ENCODE peak calls at places on chromosomes 3 and 15, in ten cellular contexts. J is aorta, T is fibroblast of the conjunctiva, C is OCI-LY7, I is EH, N is SW480, R is dermis microvascular lymphatic vessel endothelial cell, H is SJSA1, Y is amniotic epithelial cell, U is glomerular endothelial cell. G is an unnamed sample.

GRCh38 chr3:18194431-18194830 is 230.7 kb downstream of the SATB1 start:
- DNase-seq in J (no peak), T (peak; percentile 0), C (no peak), I (peak; percentile 2), N (no peak), R (no peak), H (no peak), Y (no peak), U (no peak), G (no peak)

GRCh38 chr15:92538115-92538514 is 117.5 kb downstream of the FAM174B start:
- DNase-seq in J (no peak), T (no peak), C (no peak), I (no peak), N (no peak), R (no peak), H (no peak), Y (no peak), U (no peak), G (no peak)

GRCh38 chr15:88701561-88702095 is 62.8 kb downstream of the ISG20 start:
- DNase-seq in J (no peak), T (no peak), C (peak; percentile 60), I (no peak), N (peak; percentile 38), R (no peak), H (no peak), Y (peak; percentile 6), U (no peak), G (no peak)

GRCh38 chr15:75673426-75674247 is 25.9 kb downstream of the SNX33 start:
- DNase-seq in J (peak; percentile 94), T (no peak), C (no peak), I (peak; percentile 91), N (no peak), R (no peak), H (no peak), Y (peak; percentile 84), U (no peak), G (no peak)

GRCh38 chr3:113829576-113830354 is 8.8 kb upstream of the GRAMD1C start:
- DNase-seq in J (no peak), T (no peak), C (no peak), I (no peak), N (no peak), R (no peak), H (no peak), Y (peak; percentile 16), U (no peak), G (no peak)

GRCh38 chr3:24110051-24110450 is 165.0 kb downstream of the NR1D2 start:
- DNase-seq in J (no peak), T (no peak), C (no peak), I (peak; percentile 62), N (no peak), R (no peak), H (no peak), Y (no peak), U (no peak), G (no peak)

GRCh38 chr3:169965562-169965961 is 1.0 kb upstream of the SEC62 start:
- DNase-seq in J (no peak), T (no peak), C (peak; percentile 67), I (no peak), N (no peak), R (no peak), H (no peak), Y (no peak), U (no peak), G (no peak)

GRCh38 chr15:99424978-99425665 is 140.7 kb upstream of the MEF2A start:
- DNase-seq in J (peak; percentile 82), T (no peak), C (no peak), I (peak; percentile 74), N (peak; percentile 77), R (peak; percentile 28), H (no peak), Y (peak; percentile 96), U (peak; percentile 67), G (no peak)

GRCh38 chr3:140403559-140403958 is 274.3 kb upstream of the TRIM42 start:
- DNase-seq in J (no peak), T (no peak), C (no peak), I (no peak), N (no peak), R (no peak), H (no peak), Y (no peak), U (no peak), G (no peak)

GRCh38 chr15:43998607-43999006 is 171.8 kb downstream of the WDR76 start:
- DNase-seq in J (no peak), T (no peak), C (no peak), I (peak; percentile 7), N (peak; percentile 5), R (no peak), H (no peak), Y (peak; percentile 76), U (peak; percentile 80), G (no peak)

GRCh38 chr3:129018271-129018670 is 17.2 kb downstream of the EFCC1 start:
- DNase-seq in J (no peak), T (no peak), C (no peak), I (no peak), N (no peak), R (no peak), H (no peak), Y (no peak), U (no peak), G (no peak)

GRCh38 chr3:24464389-24464788 is 30.3 kb downstream of the THRB start:
- DNase-seq in J (no peak), T (no peak), C (no peak), I (no peak), N (no peak), R (no peak), H (no peak), Y (no peak), U (no peak), G (no peak)

GRCh38 chr15:84816694-84817460 is at the start of gene ALPK3:
- DNase-seq in J (peak; percentile 81), T (no peak), C (no peak), I (no peak), N (no peak), R (no peak), H (no peak), Y (no peak), U (no peak), G (no peak)

GRCh38 chr15:35751421-35752133 is 205.6 kb upstream of the DPH6 start:
- DNase-seq in J (peak; percentile 72), T (peak; percentile 64), C (peak; percentile 63), I (peak; percentile 69), N (peak; percentile 48), R (peak; percentile 51), H (peak; percentile 34), Y (peak; percentile 71), U (no peak), G (no peak)

GRCh38 chr3:171049831-171050444 is 23.4 kb upstream of the SLC2A2 start:
- DNase-seq in J (peak; percentile 54), T (peak; percentile 45), C (peak; percentile 56), I (peak; percentile 74), N (peak; percentile 81), R (peak; percentile 38), H (peak; percentile 17), Y (peak; percentile 65), U (no peak), G (no peak)

GRCh38 chr15:39594056-39594763 is 13.3 kb downstream of the THBS1 start:
- DNase-seq in J (no peak), T (no peak), C (no peak), I (peak; percentile 65), N (no peak), R (peak; percentile 43), H (peak; percentile 32), Y (no peak), U (peak; percentile 33), G (no peak)

GRCh38 chr15:63765338-63765737 is 68.4 kb downstream of the HERC1 start:
- DNase-seq in J (no peak), T (no peak), C (no peak), I (no peak), N (no peak), R (no peak), H (no peak), Y (no peak), U (no peak), G (no peak)

GRCh38 chr3:147930417-147930816 is 521.3 kb downstream of the ZIC1 start:
- DNase-seq in J (no peak), T (no peak), C (no peak), I (peak; percentile 71), N (peak; percentile 19), R (no peak), H (peak; percentile 38), Y (peak; percentile 37), U (no peak), G (no peak)

GRCh38 chr3:21435871-21436270 is 315.1 kb downstream of the ZNF385D start:
- DNase-seq in J (no peak), T (peak; percentile 94), C (no peak), I (peak; percentile 92), N (no peak), R (peak; percentile 51), H (no peak), Y (peak; percentile 36), U (peak; percentile 39), G (no peak)

GRCh38 chr3:184004483-184004882 is 13.2 kb downstream of the ABCC5 start:
- DNase-seq in J (no peak), T (no peak), C (no peak), I (no peak), N (no peak), R (no peak), H (no peak), Y (peak; percentile 57), U (no peak), G (no peak)

GRCh38 chr3:150035910-150036661 is 65.4 kb upstream of the PFN2 start:
- DNase-seq in J (no peak), T (no peak), C (no peak), I (peak; percentile 30), N (no peak), R (no peak), H (no peak), Y (peak; percentile 17), U (no peak), G (no peak)

GRCh38 chr15:79090487-79091203 is at the start of gene RASGRF1:
- DNase-seq in J (no peak), T (no peak), C (no peak), I (no peak), N (no peak), R (no peak), H (no peak), Y (no peak), U (no peak), G (no peak)

GRCh38 chr3:28835751-28836150 is 445.1 kb upstream of the RBMS3 start:
- DNase-seq in J (peak; percentile 57), T (no peak), C (no peak), I (no peak), N (no peak), R (no peak), H (no peak), Y (no peak), U (no peak), G (no peak)

GRCh38 chr15:40906947-40907802 is 12.9 kb downstream of the VPS18 start:
- DNase-seq in J (no peak), T (no peak), C (peak; percentile 66), I (peak; percentile 41), N (peak; percentile 80), R (peak; percentile 74), H (no peak), Y (no peak), U (no peak), G (no peak)

GRCh38 chr3:39388741-39389248 is 5.6 kb downstream of the SLC25A38 start:
- DNase-seq in J (no peak), T (no peak), C (peak; percentile 83), I (no peak), N (no peak), R (no peak), H (no peak), Y (no peak), U (no peak), G (no peak)

GRCh38 chr3:73136941-73137340 is 75.5 kb downstream of the EBLN2 start:
- DNase-seq in J (no peak), T (no peak), C (no peak), I (no peak), N (no peak), R (no peak), H (no peak), Y (no peak), U (no peak), G (no peak)

GRCh38 chr3:125359700-125360099 is 15.4 kb downstream of the ZNF148 start:
- DNase-seq in J (no peak), T (no peak), C (no peak), I (no peak), N (no peak), R (no peak), H (no peak), Y (no peak), U (no peak), G (no peak)

GRCh38 chr15:63146684-63147083 is 10.6 kb downstream of the RPS27L start:
- DNase-seq in J (no peak), T (no peak), C (no peak), I (no peak), N (no peak), R (no peak), H (no peak), Y (peak; percentile 50), U (no peak), G (no peak)